ENCODE peak calls at places on chromosomes 11 and 22, in six cellular contexts. N is ovary, H is stomach, O is tibial nerve, M is suprapubic skin, W is A549. S is an unnamed sample.

GRCh38 chr22:27492566-27493201 is 308.9 kb downstream of the MN1 start:
- DNase-seq in M (no peak), N (no peak), W (no peak), O (no peak), H (no peak), S (no peak)

GRCh38 chr11:83140691-83141455 is 16.1 kb upstream of the PCF11 start:
- DNase-seq in O (no peak), H (no peak), W (no peak), M (no peak), N (no peak), S (peak; percentile 3)

GRCh38 chr11:86687083-86687799 is 14.8 kb upstream of the ME3 start:
- DNase-seq in O (no peak), M (no peak), N (no peak), W (no peak), H (no peak), S (no peak)

GRCh38 chr11:130124096-130124495 is 35.5 kb upstream of the ST14 start:
- DNase-seq in W (peak; percentile 70), H (peak; percentile 44), N (no peak), M (peak; percentile 84), O (peak; percentile 71), S (peak; percentile 93)

GRCh38 chr11:5204787-5205186 is 4.3 kb upstream of the OR51V1 start:
- DNase-seq in N (no peak), H (no peak), O (no peak), M (no peak), W (peak; percentile 80), S (no peak)

GRCh38 chr11:57482782-57483569 is 22.6 kb downstream of the RTN4RL2 start:
- DNase-seq in N (peak; percentile 33), M (no peak), H (peak; percentile 44), O (no peak), W (peak; percentile 44), S (peak; percentile 92)

GRCh38 chr11:88404932-88405710 is 67.6 kb upstream of the CTSC start:
- DNase-seq in H (no peak), N (no peak), O (no peak), W (no peak), M (no peak), S (no peak)

GRCh38 chr22:43343262-43343988 is at the start of gene SCUBE1:
- DNase-seq in M (no peak), H (peak; percentile 63), O (peak; percentile 53), N (peak; percentile 86), W (peak; percentile 17), S (peak; percentile 94)

GRCh38 chr11:73597956-73598718 is at the start of gene FAM168A:
- DNase-seq in O (peak; percentile 92), H (peak; percentile 96), W (peak; percentile 98), M (peak; percentile 96), N (peak; percentile 93), S (peak; percentile 99)
- TF ChIP-seq EP300 in O (peak; percentile 92), H (no peak), W (no peak), M (no peak), N (no peak), S (no peak)

GRCh38 chr11:20609727-20610707 is 10.6 kb downstream of the SLC6A5 start:
- DNase-seq in M (peak; percentile 69), H (peak; percentile 81), O (peak; percentile 47), N (peak; percentile 25), W (peak; percentile 68), S (peak; percentile 90)
- H3K4me3 ChIP-seq in M (no peak overlapping the region), H (no peak overlapping the region), O (no peak overlapping the region), N (no peak overlapping the region), W (peak overlapping the region; percentile 26), S (no peak overlapping the region)

DNA sequence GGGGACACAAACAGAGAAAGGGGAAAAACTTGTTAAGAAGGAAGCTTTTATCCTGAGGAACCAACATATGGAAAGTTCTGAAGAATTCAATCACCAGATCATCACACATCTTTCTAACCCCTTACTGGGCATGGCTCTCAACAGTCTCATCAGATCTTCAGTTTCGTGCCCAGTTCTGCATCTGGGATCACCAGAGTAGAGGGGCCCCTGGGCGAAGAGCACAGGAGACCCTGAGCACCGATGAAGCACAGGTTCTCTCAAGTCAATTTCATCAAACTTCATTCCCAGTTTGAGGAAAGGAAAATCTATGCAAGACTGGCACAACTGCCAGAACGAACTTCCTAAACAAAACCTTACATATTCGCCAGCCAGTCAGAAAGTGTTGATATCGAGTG is 8.5 kb upstream of the PYGM start:
- DNase-seq in H (no peak), W (no peak), N (no peak), M (no peak), O (no peak), S (no peak)
- TF ChIP-seq POLR2A in H (no peak), W (no peak), N (no peak), M (no peak), O (no peak), S (no peak)

GRCh38 chr11:78188012-78188808 is at the start of gene KCTD21:
- DNase-seq in H (peak; percentile 96), W (peak; percentile 97), M (peak; percentile 96), N (peak; percentile 96), O (peak; percentile 91), S (peak; percentile 98)
- TF ChIP-seq EP300 in H (no peak), W (no peak), M (no peak), N (peak; percentile 29), O (peak; percentile 98), S (no peak)